ENCODE peak calls at places on chromosomes 7 and 10, in four cellular contexts. One of them, this sample, is unnamed.

GRCh38 chr10:96236876-96237275 is 34.5 kb downstream of the BLNK start:
- DNase-seq in AG20443: no peak
- DNase-seq in activated T-cell treated with anti-CD3 and anti-CD28 coated beads for 1 hour: no peak
- DNase-seq in stimulated activated CD4-positive, alpha-beta T cell treated with anti-CD3 and anti-CD28 coated beads, Interleukin-1b, Interleukin-23, amount 100 ng/mL, for 24 hours: no peak
- DNase-seq in this sample: no peak

GRCh38 chr7:69773535-69774225 is 175.4 kb downstream of the AUTS2 start:
- DNase-seq in AG20443: no peak
- DNase-seq in activated T-cell treated with anti-CD3 and anti-CD28 coated beads for 1 hour: no peak
- DNase-seq in stimulated activated CD4-positive, alpha-beta T cell treated with anti-CD3 and anti-CD28 coated beads, Interleukin-1b, Interleukin-23, amount 100 ng/mL, for 24 hours: no peak
- DNase-seq in this sample: no peak

GRCh38 chr10:120328647-120329046 is 128.4 kb upstream of the PLPP4 start:
- DNase-seq in AG20443: no peak
- DNase-seq in activated T-cell treated with anti-CD3 and anti-CD28 coated beads for 1 hour: no peak
- DNase-seq in stimulated activated CD4-positive, alpha-beta T cell treated with anti-CD3 and anti-CD28 coated beads, Interleukin-1b, Interleukin-23, amount 100 ng/mL, for 24 hours: no peak
- DNase-seq in this sample: no peak

GRCh38 chr7:4851459-4852422 is 10.1 kb downstream of the PAPOLB start:
- DNase-seq in AG20443: no peak
- DNase-seq in activated T-cell treated with anti-CD3 and anti-CD28 coated beads for 1 hour: no peak
- DNase-seq in stimulated activated CD4-positive, alpha-beta T cell treated with anti-CD3 and anti-CD28 coated beads, Interleukin-1b, Interleukin-23, amount 100 ng/mL, for 24 hours: no peak
- DNase-seq in this sample: no peak

GRCh38 chr7:96962221-96962620 is 43.1 kb upstream of the DLX6 start:
- DNase-seq in AG20443: peak; percentile 8
- DNase-seq in activated T-cell treated with anti-CD3 and anti-CD28 coated beads for 1 hour: no peak
- DNase-seq in stimulated activated CD4-positive, alpha-beta T cell treated with anti-CD3 and anti-CD28 coated beads, Interleukin-1b, Interleukin-23, amount 100 ng/mL, for 24 hours: no peak
- DNase-seq in this sample: no peak

GRCh38 chr7:120831260-120831659 is 26.7 kb downstream of the TSPAN12 start:
- DNase-seq in AG20443: no peak
- DNase-seq in activated T-cell treated with anti-CD3 and anti-CD28 coated beads for 1 hour: no peak
- DNase-seq in stimulated activated CD4-positive, alpha-beta T cell treated with anti-CD3 and anti-CD28 coated beads, Interleukin-1b, Interleukin-23, amount 100 ng/mL, for 24 hours: no peak
- DNase-seq in this sample: no peak

GRCh38 chr7:65953321-65953720 is 28.7 kb downstream of the GUSB start:
- DNase-seq in AG20443: no peak
- DNase-seq in activated T-cell treated with anti-CD3 and anti-CD28 coated beads for 1 hour: no peak
- DNase-seq in stimulated activated CD4-positive, alpha-beta T cell treated with anti-CD3 and anti-CD28 coated beads, Interleukin-1b, Interleukin-23, amount 100 ng/mL, for 24 hours: no peak
- DNase-seq in this sample: no peak

GRCh38 chr7:74013539-74014272 is 14.3 kb upstream of the ELN start:
- DNase-seq in AG20443: no peak
- DNase-seq in activated T-cell treated with anti-CD3 and anti-CD28 coated beads for 1 hour: no peak
- DNase-seq in stimulated activated CD4-positive, alpha-beta T cell treated with anti-CD3 and anti-CD28 coated beads, Interleukin-1b, Interleukin-23, amount 100 ng/mL, for 24 hours: no peak
- DNase-seq in this sample: no peak

GRCh38 chr10:6227346-6227745 is 24.6 kb downstream of the PFKFB3 start:
- DNase-seq in AG20443: no peak
- DNase-seq in activated T-cell treated with anti-CD3 and anti-CD28 coated beads for 1 hour: no peak
- DNase-seq in stimulated activated CD4-positive, alpha-beta T cell treated with anti-CD3 and anti-CD28 coated beads, Interleukin-1b, Interleukin-23, amount 100 ng/mL, for 24 hours: no peak
- DNase-seq in this sample: no peak

GRCh38 chr10:101453791-101454718 is 100.1 kb downstream of the BTRC start:
- DNase-seq in AG20443: no peak
- DNase-seq in activated T-cell treated with anti-CD3 and anti-CD28 coated beads for 1 hour: no peak
- DNase-seq in stimulated activated CD4-positive, alpha-beta T cell treated with anti-CD3 and anti-CD28 coated beads, Interleukin-1b, Interleukin-23, amount 100 ng/mL, for 24 hours: no peak
- DNase-seq in this sample: no peak

GRCh38 chr10:5443429-5443828 is 31.1 kb downstream of the NET1 start:
- DNase-seq in AG20443: no peak
- DNase-seq in activated T-cell treated with anti-CD3 and anti-CD28 coated beads for 1 hour: no peak
- DNase-seq in stimulated activated CD4-positive, alpha-beta T cell treated with anti-CD3 and anti-CD28 coated beads, Interleukin-1b, Interleukin-23, amount 100 ng/mL, for 24 hours: no peak
- DNase-seq in this sample: no peak

GRCh38 chr10:90197766-90198165 is 496.4 kb downstream of the KIF20B start:
- DNase-seq in AG20443: no peak
- DNase-seq in activated T-cell treated with anti-CD3 and anti-CD28 coated beads for 1 hour: no peak
- DNase-seq in stimulated activated CD4-positive, alpha-beta T cell treated with anti-CD3 and anti-CD28 coated beads, Interleukin-1b, Interleukin-23, amount 100 ng/mL, for 24 hours: no peak
- DNase-seq in this sample: no peak

GRCh38 chr10:35212856-35213255 is 86.2 kb downstream of the CREM start:
- DNase-seq in AG20443: peak; percentile 18
- DNase-seq in activated T-cell treated with anti-CD3 and anti-CD28 coated beads for 1 hour: no peak
- DNase-seq in stimulated activated CD4-positive, alpha-beta T cell treated with anti-CD3 and anti-CD28 coated beads, Interleukin-1b, Interleukin-23, amount 100 ng/mL, for 24 hours: no peak
- DNase-seq in this sample: no peak

GRCh38 chr7:131896189-131896855 is 339.9 kb upstream of the PODXL start:
- DNase-seq in AG20443: no peak
- DNase-seq in activated T-cell treated with anti-CD3 and anti-CD28 coated beads for 1 hour: no peak
- DNase-seq in stimulated activated CD4-positive, alpha-beta T cell treated with anti-CD3 and anti-CD28 coated beads, Interleukin-1b, Interleukin-23, amount 100 ng/mL, for 24 hours: no peak
- DNase-seq in this sample: no peak

GRCh38 chr10:131178956-131179355 is 132.6 kb downstream of the TCERG1L start:
- DNase-seq in AG20443: no peak
- DNase-seq in activated T-cell treated with anti-CD3 and anti-CD28 coated beads for 1 hour: no peak
- DNase-seq in stimulated activated CD4-positive, alpha-beta T cell treated with anti-CD3 and anti-CD28 coated beads, Interleukin-1b, Interleukin-23, amount 100 ng/mL, for 24 hours: no peak
- DNase-seq in this sample: no peak

GRCh38 chr7:31646969-31647368 is 40.0 kb upstream of the PPP1R17 start:
- DNase-seq in AG20443: no peak
- DNase-seq in activated T-cell treated with anti-CD3 and anti-CD28 coated beads for 1 hour: no peak
- DNase-seq in stimulated activated CD4-positive, alpha-beta T cell treated with anti-CD3 and anti-CD28 coated beads, Interleukin-1b, Interleukin-23, amount 100 ng/mL, for 24 hours: no peak
- DNase-seq in this sample: no peak

GRCh38 chr7:95430864-95431263 is 4.0 kb downstream of the PON2 start:
- DNase-seq in AG20443: no peak
- DNase-seq in activated T-cell treated with anti-CD3 and anti-CD28 coated beads for 1 hour: no peak
- DNase-seq in stimulated activated CD4-positive, alpha-beta T cell treated with anti-CD3 and anti-CD28 coated beads, Interleukin-1b, Interleukin-23, amount 100 ng/mL, for 24 hours: no peak
- DNase-seq in this sample: no peak

GRCh38 chr10:44020322-44021111 is 364.4 kb downstream of the CXCL12 start:
- DNase-seq in AG20443: no peak
- DNase-seq in activated T-cell treated with anti-CD3 and anti-CD28 coated beads for 1 hour: no peak
- DNase-seq in stimulated activated CD4-positive, alpha-beta T cell treated with anti-CD3 and anti-CD28 coated beads, Interleukin-1b, Interleukin-23, amount 100 ng/mL, for 24 hours: no peak
- DNase-seq in this sample: no peak

GRCh38 chr7:130721486-130722277 is 12.3 kb downstream of the KLF14 start:
- DNase-seq in AG20443: peak; percentile 80
- DNase-seq in activated T-cell treated with anti-CD3 and anti-CD28 coated beads for 1 hour: no peak
- DNase-seq in stimulated activated CD4-positive, alpha-beta T cell treated with anti-CD3 and anti-CD28 coated beads, Interleukin-1b, Interleukin-23, amount 100 ng/mL, for 24 hours: no peak
- DNase-seq in this sample: peak; percentile 4

GRCh38 chr10:60096761-60097513 is 190.6 kb upstream of the CCDC6 start:
- DNase-seq in AG20443: no peak
- DNase-seq in activated T-cell treated with anti-CD3 and anti-CD28 coated beads for 1 hour: no peak
- DNase-seq in stimulated activated CD4-positive, alpha-beta T cell treated with anti-CD3 and anti-CD28 coated beads, Interleukin-1b, Interleukin-23, amount 100 ng/mL, for 24 hours: no peak
- DNase-seq in this sample: no peak

GRCh38 chr7:54392935-54393334 is 149.2 kb upstream of the VSTM2A start:
- DNase-seq in AG20443: no peak
- DNase-seq in activated T-cell treated with anti-CD3 and anti-CD28 coated beads for 1 hour: no peak
- DNase-seq in stimulated activated CD4-positive, alpha-beta T cell treated with anti-CD3 and anti-CD28 coated beads, Interleukin-1b, Interleukin-23, amount 100 ng/mL, for 24 hours: no peak
- DNase-seq in this sample: no peak

GRCh38 chr10:117261501-117261900 is 20.6 kb downstream of the SLC18A2 start:
- DNase-seq in AG20443: no peak
- DNase-seq in activated T-cell treated with anti-CD3 and anti-CD28 coated beads for 1 hour: no peak
- DNase-seq in stimulated activated CD4-positive, alpha-beta T cell treated with anti-CD3 and anti-CD28 coated beads, Interleukin-1b, Interleukin-23, amount 100 ng/mL, for 24 hours: no peak
- DNase-seq in this sample: no peak

GRCh38 chr7:135855836-135856235 is 107.2 kb upstream of the FAM180A start:
- DNase-seq in AG20443: peak; percentile 20
- DNase-seq in activated T-cell treated with anti-CD3 and anti-CD28 coated beads for 1 hour: no peak
- DNase-seq in stimulated activated CD4-positive, alpha-beta T cell treated with anti-CD3 and anti-CD28 coated beads, Interleukin-1b, Interleukin-23, amount 100 ng/mL, for 24 hours: no peak
- DNase-seq in this sample: no peak

GRCh38 chr10:119006451-119007210 is 22.9 kb upstream of the NANOS1 start:
- DNase-seq in AG20443: peak; percentile 91
- DNase-seq in activated T-cell treated with anti-CD3 and anti-CD28 coated beads for 1 hour: no peak
- DNase-seq in stimulated activated CD4-positive, alpha-beta T cell treated with anti-CD3 and anti-CD28 coated beads, Interleukin-1b, Interleukin-23, amount 100 ng/mL, for 24 hours: no peak
- DNase-seq in this sample: no peak

GRCh38 chr10:89576022-89576421 is 40.6 kb upstream of the SLC16A12 start:
- DNase-seq in AG20443: no peak
- DNase-seq in activated T-cell treated with anti-CD3 and anti-CD28 coated beads for 1 hour: no peak
- DNase-seq in stimulated activated CD4-positive, alpha-beta T cell treated with anti-CD3 and anti-CD28 coated beads, Interleukin-1b, Interleukin-23, amount 100 ng/mL, for 24 hours: no peak
- DNase-seq in this sample: no peak

GRCh38 chr10:17586741-17587720 is 30.1 kb downstream of the HACD1 start:
- DNase-seq in AG20443: no peak
- DNase-seq in activated T-cell treated with anti-CD3 and anti-CD28 coated beads for 1 hour: no peak
- DNase-seq in stimulated activated CD4-positive, alpha-beta T cell treated with anti-CD3 and anti-CD28 coated beads, Interleukin-1b, Interleukin-23, amount 100 ng/mL, for 24 hours: no peak
- DNase-seq in this sample: no peak

GRCh38 chr10:12388671-12389070 is 39.3 kb downstream of the CAMK1D start:
- DNase-seq in AG20443: no peak
- DNase-seq in activated T-cell treated with anti-CD3 and anti-CD28 coated beads for 1 hour: no peak
- DNase-seq in stimulated activated CD4-positive, alpha-beta T cell treated with anti-CD3 and anti-CD28 coated beads, Interleukin-1b, Interleukin-23, amount 100 ng/mL, for 24 hours: no peak
- DNase-seq in this sample: no peak